ENCODE peak calls at places on chromosomes 13 and 19, in five cellular contexts. A, R, W, L and V are unnamed samples.

GRCh38 chr19:30423481-30423880 is 51.3 kb downstream of the ZNF536 start:
- DNase-seq in A (no peak), L (no peak), W (no peak), R (no peak), V (peak)

GRCh38 chr19:19482785-19483625 is 32.3 kb downstream of the TSSK6 start:
- DNase-seq in L (no peak), R (no peak), W (no peak), A (no peak), V (no peak)

GRCh38 chr13:21683034-21683733 is 12.3 kb downstream of the FGF9 start:
- DNase-seq in L (no peak), R (no peak), W (no peak), A (no peak), V (no peak)

GRCh38 chr19:45075215-45076028 is 856 bp downstream of the ZNF296 start:
- DNase-seq in A (peak), L (peak), W (peak), R (peak), V (no peak)

GRCh38 chr19:3565177-3565576 is 7.6 kb upstream of the HMG20B start:
- DNase-seq in L (peak), W (no peak), R (peak), A (no peak), V (no peak)

GRCh38 chr19:54653181-54653809 is 9.5 kb upstream of the LILRB4 start:
- DNase-seq in L (peak), W (peak), R (peak), A (no peak), V (peak)

GRCh38 chr13:35716186-35716585 is 239.7 kb upstream of the MAB21L1 start:
- DNase-seq in R (no peak), W (no peak), L (no peak), A (no peak), V (no peak)

GRCh38 chr13:36910545-36910944 is 9.5 kb downstream of the SMAD9 start:
- DNase-seq in L (no peak), W (no peak), R (no peak), A (no peak), V (no peak)

GRCh38 chr19:49583239-49583638 is 2.1 kb downstream of the PRRG2 start:
- DNase-seq in W (no peak), A (no peak), L (no peak), R (no peak), V (no peak)

GRCh38 chr13:93810264-93810663 is 583.7 kb downstream of the GPC6 start:
- DNase-seq in A (no peak), R (no peak), W (no peak), L (peak), V (no peak)

GRCh38 chr19:12774588-12775555 is at the start of gene HOOK2:
- DNase-seq in R (peak), W (peak), L (no peak), A (no peak), V (no peak)

GRCh38 chr19:47414469-47414868 is 4.9 kb downstream of the MEIS3 start:
- DNase-seq in A (no peak), R (no peak), L (peak), W (peak), V (peak)

GRCh38 chr13:103289661-103290060 is 223.4 kb upstream of the SLC10A2 start:
- DNase-seq in R (no peak), A (no peak), L (no peak), W (no peak), V (no peak)

GRCh38 chr19:38889803-38890202 is 9.6 kb downstream of the SIRT2 start:
- DNase-seq in W (no peak), A (no peak), L (no peak), R (no peak), V (no peak)

GRCh38 chr19:16588089-16588823 is 16.0 kb upstream of the SLC35E1 start:
- DNase-seq in W (peak), R (no peak), A (peak), L (no peak), V (peak)

GRCh38 chr13:46663216-46663615 is 110.2 kb downstream of the LRCH1 start:
- DNase-seq in W (no peak), R (no peak), L (no peak), A (no peak), V (no peak)

GRCh38 chr13:98363326-98363725 is 186.3 kb upstream of the RNF113B start:
- DNase-seq in W (no peak), R (no peak), A (no peak), L (no peak), V (no peak)

GRCh38 chr13:36778083-36778671 is 40.8 kb upstream of the RFXAP start:
- DNase-seq in L (peak), R (no peak), A (peak), W (no peak), V (no peak)

GRCh38 chr13:87537946-87538345 is 133.2 kb upstream of the SLITRK5 start:
- DNase-seq in W (no peak), R (no peak), A (no peak), L (no peak), V (no peak)

GRCh38 chr19:29040291-29040690 is 172.7 kb downstream of the UQCRFS1 start:
- DNase-seq in R (no peak), L (no peak), A (no peak), W (no peak), V (no peak)

GRCh38 chr19:30442715-30443114 is 70.5 kb downstream of the ZNF536 start:
- DNase-seq in L (no peak), R (no peak), W (no peak), A (no peak), V (no peak)

GRCh38 chr13:114259974-114260373 is 21.4 kb upstream of the UPF3A start:
- DNase-seq in R (no peak), W (no peak), L (no peak), A (peak), V (no peak)

GRCh38 chr19:5700455-5701092 is 10.5 kb downstream of the RPL36 start:
- DNase-seq in A (no peak), L (no peak), R (no peak), W (no peak), V (no peak)

GRCh38 chr13:96822900-96823299 is 171.4 kb downstream of the OXGR1 start:
- DNase-seq in A (no peak), L (peak), R (peak), W (peak), V (peak)

GRCh38 chr19:15634105-15634504 is 6.6 kb upstream of the CYP4F3 start:
- DNase-seq in L (no peak), R (no peak), A (no peak), W (no peak), V (no peak)

GRCh38 chr13:29594310-29594709 is 1.2 kb downstream of the SLC7A1 start:
- DNase-seq in A (peak), W (no peak), R (no peak), L (peak), V (peak)
- TF ChIP-seq ZBTB33 in A (no peak), W (no peak), R (no peak), L (no peak), V (no peak)

DNA sequence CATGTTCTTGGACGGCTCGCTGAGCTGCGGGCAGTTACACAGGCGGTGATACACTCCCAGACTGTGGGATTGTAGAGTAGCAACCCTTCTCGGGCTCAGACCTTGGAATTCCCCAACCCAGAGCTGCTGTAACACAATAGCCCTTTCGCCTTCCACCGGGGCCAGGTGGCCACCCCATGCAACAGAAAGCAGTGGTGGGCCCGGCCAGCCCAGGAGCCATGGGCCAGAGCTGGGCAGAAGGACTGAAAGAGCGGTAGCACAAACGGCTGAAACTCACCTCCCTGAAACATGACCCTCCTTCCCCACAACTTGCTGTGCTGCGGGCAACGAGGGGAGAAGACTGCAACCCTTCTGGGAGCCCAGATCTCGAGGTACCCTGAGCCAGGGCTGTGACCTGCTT is 429.0 kb downstream of the SLITRK1 start:
- DNase-seq in W (no peak), R (no peak), A (no peak), L (no peak), V (no peak)
- TF ChIP-seq ZBTB33 in W (no peak), R (no peak), A (no peak), L (no peak), V (no peak)

DNA sequence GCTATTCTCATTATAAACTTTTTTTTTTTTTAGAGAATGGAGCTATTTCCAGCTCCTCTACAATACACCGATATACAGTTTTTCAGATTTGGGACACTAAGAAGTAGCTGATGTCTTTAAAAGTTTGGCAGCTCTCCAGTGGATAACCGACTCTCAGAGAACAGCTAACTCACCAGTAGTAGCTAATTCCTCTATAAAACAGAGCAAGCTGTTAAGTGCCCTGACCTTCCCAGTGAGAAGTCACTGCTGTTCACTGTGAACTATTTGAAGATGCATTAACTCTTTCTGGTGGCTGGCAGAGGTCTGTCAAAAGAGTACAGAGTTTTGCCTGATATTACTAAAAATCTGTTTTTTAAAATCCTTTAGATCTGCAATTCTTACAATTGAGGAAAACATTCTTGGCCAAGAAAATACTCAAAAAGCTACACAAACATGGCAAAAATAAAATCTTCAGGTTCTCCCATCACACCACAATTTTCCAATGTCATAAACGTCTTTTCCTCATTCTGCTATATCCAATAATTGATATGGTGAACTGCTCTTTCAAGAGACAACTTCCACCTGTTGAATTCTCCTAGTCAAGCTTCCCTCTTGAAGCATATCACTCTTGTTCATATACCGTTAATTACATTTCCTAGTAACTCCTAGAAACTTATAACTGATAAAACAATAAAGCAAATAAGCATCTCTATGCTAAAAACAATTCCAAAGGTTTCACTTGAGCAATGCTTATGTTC is 44.2 kb downstream of the TBC1D4 start:
- DNase-seq in W (no peak), R (no peak), L (no peak), A (no peak), V (no peak)
- TF ChIP-seq ZBTB33 in W (no peak), R (no peak), L (no peak), A (no peak), V (no peak)

GRCh38 chr19:4597975-4598671 is 38.6 kb upstream of the SEMA6B start:
- DNase-seq in A (no peak), R (no peak), L (no peak), W (peak), V (peak)

GRCh38 chr19:4598712-4599111 is 39.2 kb upstream of the SEMA6B start:
- DNase-seq in W (no peak), R (no peak), A (no peak), L (no peak), V (no peak)

GRCh38 chr19:4596033-4596904 is 36.8 kb upstream of the SEMA6B start:
- DNase-seq in A (no peak), L (no peak), W (no peak), R (no peak), V (no peak)

GRCh38 chr19:4600082-4600481 is 39.2 kb upstream of the TNFAIP8L1 start:
- DNase-seq in R (no peak), L (no peak), A (no peak), W (no peak), V (no peak)

GRCh38 chr19:4597278-4597974 is 37.9 kb upstream of the SEMA6B start:
- DNase-seq in R (no peak), L (no peak), W (peak), A (no peak), V (no peak)
- TF ChIP-seq ZBTB33 in R (no peak), L (no peak), W (no peak), A (no peak), V (no peak)

GRCh38 chr19:40815223-40815622 is 16.2 kb downstream of the EGLN2 start:
- DNase-seq in W (no peak), L (no peak), A (no peak), R (no peak), V (no peak)
- TF ChIP-seq ZBTB33 in W (no peak), L (no peak), A (no peak), R (no peak), V (no peak)

GRCh38 chr13:101452519-101453485 is at the start of gene ITGBL1:
- DNase-seq in R (no peak), W (no peak), L (no peak), A (no peak), V (peak)
- TF ChIP-seq ZBTB33 in R (no peak), W (no peak), L (no peak), A (no peak), V (no peak)

DNA sequence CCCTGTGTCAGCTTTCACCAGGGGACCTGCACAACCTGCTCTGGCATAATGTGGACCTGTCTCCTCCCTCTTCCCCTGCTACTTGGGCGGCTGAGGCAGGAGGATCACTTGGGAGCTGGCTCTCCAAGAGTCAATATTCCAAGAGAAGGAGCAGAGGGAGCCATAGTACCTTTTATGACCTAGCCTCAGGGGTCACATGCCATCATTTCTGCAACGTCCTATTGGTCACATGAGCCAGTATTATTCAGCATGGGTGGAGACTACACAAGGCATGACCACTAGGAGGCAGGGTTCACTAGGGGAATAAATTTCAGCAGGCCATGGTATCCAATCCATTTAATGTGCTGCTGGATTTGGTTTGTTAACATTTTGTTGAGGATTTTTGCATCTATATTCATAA is 12.0 kb upstream of the SHFL start:
- DNase-seq in W (peak), L (peak), A (no peak), R (peak), V (no peak)
- TF ChIP-seq ZBTB33 in W (no peak), L (no peak), A (no peak), R (no peak), V (no peak)

GRCh38 chr13:40190656-40191100 is 475.8 kb downstream of the FOXO1 start:
- DNase-seq in A (no peak), L (peak), R (no peak), W (no peak), V (peak)
- TF ChIP-seq ZBTB33 in A (no peak), L (no peak), R (no peak), W (no peak), V (no peak)